ENCODE peak calls at places on chromosomes 16 and 17, in four cellular contexts. Z is K562, S is HL-60, L is GM12878. R is an unnamed sample.

GRCh38 chr17:57622886-57623433 is 122.1 kb downstream of the CCDC182 start:
- DNase-seq in Z (no peak), S (no peak), L (peak), R (no peak)

GRCh38 chr17:55740515-55741352 is 10.1 kb upstream of the PCTP start:
- DNase-seq in Z (peak), S (no peak), L (no peak), R (no peak)

GRCh38 chr16:641326-642188 is at the start of gene MCRIP2:
- DNase-seq in Z (peak), S (peak), L (peak), R (peak)

GRCh38 chr17:80469667-80470066 is 6.7 kb downstream of the NPTX1 start:
- DNase-seq in Z (no peak), S (no peak), L (no peak), R (no peak)

GRCh38 chr17:79075861-79076406 is 1.3 kb downstream of the ENGASE start:
- DNase-seq in Z (no peak), S (no peak), L (no peak), R (no peak)

GRCh38 chr16:85564277-85565051 is 48.7 kb upstream of the GSE1 start:
- DNase-seq in Z (no peak), S (no peak), L (no peak), R (no peak)

GRCh38 chr17:62067165-62068145 is 2.4 kb upstream of the MED13 start:
- DNase-seq in Z (no peak), S (no peak), L (no peak), R (no peak)

GRCh38 chr17:74770498-74771318 is 5.4 kb downstream of the NAT9 start:
- DNase-seq in Z (peak), S (no peak), L (no peak), R (peak)

GRCh38 chr17:82812058-82812457 is 27.8 kb downstream of the ZNF750 start:
- DNase-seq in Z (no peak), S (no peak), L (no peak), R (no peak)

GRCh38 chr17:37642706-37643105 is 540 bp downstream of the DDX52 start:
- DNase-seq in Z (no peak), S (no peak), L (no peak), R (no peak)

GRCh38 chr17:78378225-78379133 is at the start of gene PGS1:
- DNase-seq in Z (peak), S (no peak), L (no peak), R (peak)

GRCh38 chr16:8885674-8886592 is 3.8 kb downstream of the LITAFD start:
- DNase-seq in Z (no peak), S (no peak), L (no peak), R (no peak)

GRCh38 chr16:64450170-64450569 is 671.7 kb downstream of the CDH11 start:
- DNase-seq in Z (no peak), S (no peak), L (no peak), R (no peak)

GRCh38 chr17:9242497-9242881 is 221.2 kb downstream of the NTN1 start:
- DNase-seq in Z (no peak), S (no peak), L (no peak), R (no peak)

GRCh38 chr16:12182202-12182601 is 205.7 kb downstream of the SNX29 start:
- DNase-seq in Z (no peak), S (no peak), L (no peak), R (no peak)

GRCh38 chr17:56624947-56625346 is 31.4 kb downstream of the NOG start:
- DNase-seq in Z (no peak), S (no peak), L (no peak), R (no peak)

GRCh38 chr17:17419621-17420020 is 57.2 kb upstream of the MED9 start:
- DNase-seq in Z (no peak), S (no peak), L (no peak), R (no peak)

GRCh38 chr17:65851965-65852736 is 290.7 kb upstream of the AXIN2 start:
- DNase-seq in Z (no peak), S (no peak), L (no peak), R (no peak)

GRCh38 chr16:35602116-35602515 is 2142.7 kb downstream of the TP53TG3F start:
- DNase-seq in Z (no peak), S (no peak), L (no peak), R (no peak)

GRCh38 chr16:1788708-1789100 is 4.8 kb downstream of the IGFALS start:
- DNase-seq in Z (no peak), S (no peak), L (no peak), R (no peak)

GRCh38 chr16:49664221-49665215 is 191.4 kb downstream of the ZNF423 start:
- DNase-seq in Z (no peak), S (no peak), L (no peak), R (no peak)

GRCh38 chr17:38464251-38464722 is 36.0 kb downstream of the ARHGAP23 start:
- DNase-seq in Z (no peak), S (no peak), L (no peak), R (no peak)

GRCh38 chr17:81710514-81711308 is 1.4 kb upstream of the SLC25A10 start:
- DNase-seq in Z (no peak), S (peak), L (no peak), R (no peak)

DNA sequence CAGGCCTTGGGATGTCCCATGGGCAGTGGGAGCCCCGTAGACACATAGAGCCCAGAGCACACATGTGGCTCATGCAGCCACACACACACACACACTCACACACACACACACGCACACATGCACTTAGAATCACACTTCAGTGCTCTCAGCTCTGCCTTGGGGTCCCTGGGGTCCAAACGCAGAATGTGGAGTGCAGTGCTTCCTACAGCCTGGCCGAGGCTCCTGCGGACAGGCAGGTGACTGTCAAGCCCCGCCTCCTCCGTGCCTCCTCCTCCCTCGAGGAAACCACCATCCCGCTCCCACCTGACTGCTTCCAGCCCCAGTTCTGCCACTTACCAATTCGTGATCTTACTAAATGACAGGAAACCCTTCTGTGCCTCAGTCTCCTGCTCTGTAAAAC is 11.6 kb downstream of the PITPNM3 start:
- DNase-seq in Z (no peak), S (no peak), L (no peak), R (no peak)
- TF ChIP-seq SPI1 in Z (no peak), S (no peak), L (no peak), R (no peak)

GRCh38 chr17:1002412-1002753 is 5.5 kb downstream of the TIMM22 start:
- DNase-seq in Z (no peak), S (no peak), L (no peak), R (no peak)
- TF ChIP-seq SPI1 in Z (no peak), S (no peak), L (no peak), R (no peak)

DNA sequence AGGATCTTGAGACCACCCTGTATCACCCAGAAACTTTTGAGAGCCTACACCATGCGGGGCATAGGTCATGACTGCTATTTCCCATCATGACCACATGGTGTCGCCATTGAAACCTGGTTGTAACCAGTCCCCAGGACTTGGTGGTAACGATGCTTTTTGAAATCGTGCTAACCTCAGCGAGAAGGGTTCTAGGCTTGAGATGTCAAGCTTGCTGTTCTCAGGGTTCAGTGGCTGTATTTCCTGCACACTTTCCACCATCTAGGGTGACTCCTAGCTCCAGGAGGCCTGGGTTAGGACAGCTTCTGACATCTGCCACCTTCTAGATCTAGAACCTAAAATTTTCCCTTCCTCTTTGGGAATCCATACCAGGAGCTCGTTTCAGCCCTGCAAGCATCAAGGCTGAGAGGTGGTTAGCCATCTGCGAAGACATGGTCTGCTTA is 13.0 kb upstream of the SPNS3 start:
- DNase-seq in Z (peak), S (no peak), L (peak), R (peak)
- TF ChIP-seq SPI1 in Z (no peak), S (no peak), L (no peak), R (no peak)

GRCh38 chr17:59311051-59311468 is 20.4 kb upstream of the YPEL2 start:
- DNase-seq in Z (peak), S (no peak), L (peak), R (peak)
- TF ChIP-seq SPI1 in Z (no peak), S (no peak), L (no peak), R (no peak)

DNA sequence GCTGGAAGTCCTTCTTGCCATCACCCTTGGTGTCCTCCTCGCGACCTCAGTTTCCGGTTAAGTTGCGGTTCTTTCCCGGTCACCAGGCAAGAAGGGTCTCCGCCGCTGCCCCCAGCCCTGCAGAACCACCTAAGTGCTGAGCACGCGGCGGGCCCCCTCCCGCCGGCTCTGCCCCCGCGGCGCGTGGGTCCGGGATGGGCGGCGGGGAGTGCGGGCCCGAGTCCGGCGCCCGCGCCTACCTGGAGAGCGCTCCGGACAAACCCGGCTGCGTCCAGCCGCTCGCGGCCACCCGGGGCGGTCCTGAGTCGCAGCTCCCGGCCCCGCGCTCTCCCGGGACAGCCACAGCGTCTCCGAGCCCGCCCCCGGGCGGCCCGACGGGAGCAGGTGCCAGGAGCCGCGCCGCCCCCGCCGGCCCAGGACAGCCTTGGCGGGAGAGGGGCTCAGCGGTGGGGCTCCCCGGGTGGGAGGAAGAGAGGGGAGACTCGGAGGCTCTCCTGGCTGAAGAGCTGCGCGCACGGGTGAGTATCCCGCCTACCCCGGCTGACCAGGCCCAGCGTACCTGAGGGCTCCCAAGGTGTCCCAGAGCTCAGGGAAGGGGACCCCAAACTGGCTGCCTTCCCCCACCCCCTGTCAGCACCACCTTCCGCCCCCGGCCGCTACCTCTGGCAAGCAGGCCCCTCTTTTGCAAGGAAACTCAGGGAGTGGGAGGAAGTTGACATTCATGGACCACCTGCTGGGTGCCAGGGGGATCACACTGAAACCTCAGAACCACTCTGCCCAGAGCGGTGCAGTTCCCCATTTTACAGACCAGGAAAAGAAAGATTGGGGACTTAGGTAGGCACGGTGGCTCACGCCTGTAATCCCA is 22.2 kb upstream of the C17orf113 start:
- DNase-seq in Z (peak), S (peak), L (no peak), R (no peak)
- TF ChIP-seq SPI1 in Z (peak), S (peak), L (peak), R (peak)

GRCh38 chr16:29025735-29026134 is 40.9 kb downstream of the LAT start:
- DNase-seq in Z (no peak), S (no peak), L (no peak), R (no peak)
- TF ChIP-seq SPI1 in Z (no peak), S (no peak), L (no peak), R (no peak)